ENCODE peak calls at places on chromosomes 7 and 10, in five cellular contexts. D, X, W, E and J are unnamed samples.

GRCh38 chr10:1240341-1240775 is 184.2 kb downstream of the WDR37 start:
- DNase-seq in X (no peak), E (no peak), D (no peak), W (no peak), J (no peak)

GRCh38 chr7:151431281-151431767 is 8.6 kb downstream of the CRYGN start:
- DNase-seq in W (no peak), E (no peak), D (no peak), X (no peak), J (no peak)

GRCh38 chr10:66642217-66642616 is 283.6 kb upstream of the LRRTM3 start:
- DNase-seq in W (no peak), E (no peak), X (no peak), D (no peak), J (no peak)

GRCh38 chr7:108347616-108348015 is 108.6 kb downstream of the NRCAM start:
- DNase-seq in E (peak), X (no peak), D (peak), W (no peak), J (no peak)

GRCh38 chr10:115093776-115094361 is 704 bp downstream of the ATRNL1 start:
- DNase-seq in W (no peak), X (peak), D (peak), E (no peak), J (no peak)

GRCh38 chr7:102883098-102883860 is 29.5 kb upstream of the LRRC17 start:
- DNase-seq in E (peak), X (no peak), D (no peak), W (no peak), J (no peak)

GRCh38 chr10:64115913-64116643 is 594.9 kb downstream of the REEP3 start:
- DNase-seq in X (peak), W (no peak), D (peak), E (peak), J (no peak)

GRCh38 chr7:105353752-105354328 is 34.9 kb downstream of the SRPK2 start:
- DNase-seq in W (peak), X (peak), E (peak), D (no peak), J (no peak)

GRCh38 chr7:31687024-31687423 is at the start of gene PPP1R17:
- DNase-seq in E (no peak), X (peak), D (no peak), W (no peak), J (no peak)

GRCh38 chr7:39560398-39560797 is 5.8 kb upstream of the YAE1 start:
- DNase-seq in W (no peak), X (no peak), E (no peak), D (no peak), J (no peak)

GRCh38 chr7:136692221-136692620 is 176.2 kb upstream of the CHRM2 start:
- DNase-seq in W (no peak), E (no peak), D (no peak), X (no peak), J (no peak)

GRCh38 chr7:21939136-21939857 is 6.4 kb downstream of the CDCA7L start:
- DNase-seq in X (no peak), E (no peak), W (no peak), D (no peak), J (no peak)

GRCh38 chr7:79820387-79820786 is 314.2 kb upstream of the GNAI1 start:
- DNase-seq in D (no peak), W (no peak), E (no peak), X (peak), J (no peak)

GRCh38 chr7:91239171-91239604 is 25.0 kb upstream of the FZD1 start:
- DNase-seq in X (no peak), E (peak), D (no peak), W (no peak), J (no peak)

GRCh38 chr7:105990726-105991465 is 27.8 kb downstream of the CDHR3 start:
- DNase-seq in X (peak), D (no peak), W (no peak), E (no peak), J (no peak)

GRCh38 chr7:68678196-68678595 is 920.1 kb upstream of the AUTS2 start:
- DNase-seq in E (no peak), W (no peak), D (no peak), X (no peak), J (no peak)

GRCh38 chr10:16653223-16653622 is 131.5 kb upstream of the C1QL3 start:
- DNase-seq in E (no peak), D (no peak), W (no peak), X (no peak), J (no peak)

GRCh38 chr7:76008156-76008687 is 13.8 kb upstream of the TMEM120A start:
- DNase-seq in X (no peak), D (no peak), E (no peak), W (no peak), J (no peak)

GRCh38 chr10:126080879-126081331 is 184.5 kb downstream of the FANK1 start:
- DNase-seq in W (no peak), D (no peak), X (no peak), E (no peak), J (no peak)

GRCh38 chr10:49768329-49768728 is 6.2 kb upstream of the OGDHL start:
- DNase-seq in W (no peak), D (no peak), X (no peak), E (no peak), J (no peak)

GRCh38 chr10:80154978-80155695 is 22.6 kb downstream of the PLAC9 start:
- DNase-seq in W (peak), D (no peak), E (no peak), X (no peak), J (no peak)

GRCh38 chr10:14507156-14507555 is 176.4 kb upstream of the FRMD4A start:
- DNase-seq in D (no peak), W (no peak), X (no peak), E (no peak), J (no peak)

GRCh38 chr7:91843831-91844230 is 36.7 kb downstream of the MTERF1 start:
- DNase-seq in D (no peak), X (no peak), E (no peak), W (no peak), J (no peak)

GRCh38 chr7:69617364-69617763 is 19.1 kb downstream of the AUTS2 start:
- DNase-seq in D (no peak), X (no peak), W (no peak), E (no peak), J (no peak)

GRCh38 chr7:47796347-47796746 is 151.9 kb downstream of the PKD1L1 start:
- DNase-seq in D (no peak), E (no peak), W (no peak), X (no peak), J (no peak)

GRCh38 chr7:130831817-130832481 is 97.9 kb upstream of the KLF14 start:
- DNase-seq in W (no peak), X (no peak), D (peak), E (peak), J (no peak)

GRCh38 chr10:24908793-24909423 is 43.5 kb downstream of the PRTFDC1 start:
- DNase-seq in W (no peak), X (no peak), E (peak), D (peak), J (no peak)

GRCh38 chr7:69526570-69526969 is 71.7 kb upstream of the AUTS2 start:
- DNase-seq in X (no peak), E (no peak), W (no peak), D (no peak), J (no peak)

GRCh38 chr10:63264852-63265617 is 131.9 kb downstream of the NRBF2 start:
- DNase-seq in E (peak), D (peak), W (no peak), X (peak), J (no peak)

GRCh38 chr10:61998937-61999336 is 97.4 kb downstream of the ARID5B start:
- DNase-seq in X (no peak), D (no peak), E (no peak), W (no peak), J (no peak)

GRCh38 chr7:106514887-106515286 is 146.1 kb downstream of the CCDC71L start:
- DNase-seq in X (no peak), D (no peak), E (no peak), W (no peak), J (no peak)

GRCh38 chr10:103921750-103922195 is 3.8 kb upstream of the STN1 start:
- DNase-seq in D (peak), X (peak), W (peak), E (no peak), J (no peak)

GRCh38 chr7:80319461-80319860 is 184.8 kb downstream of the GNAI1 start:
- DNase-seq in X (no peak), E (no peak), D (no peak), W (no peak), J (no peak)

GRCh38 chr10:4883079-4883739 is 57.2 kb downstream of the AKR1E2 start:
- DNase-seq in W (no peak), D (peak), X (peak), E (no peak), J (no peak)

GRCh38 chr10:101563007-101563406 is 25.1 kb downstream of the POLL start:
- DNase-seq in E (no peak), W (no peak), X (peak), D (no peak), J (no peak)

GRCh38 chr10:88833722-88834121 is 17.9 kb downstream of the ANKRD22 start:
- DNase-seq in E (peak), W (no peak), X (no peak), D (no peak), J (no peak)

GRCh38 chr10:88833156-88833555 is 18.5 kb downstream of the ANKRD22 start:
- DNase-seq in E (no peak), W (no peak), D (no peak), X (no peak), J (no peak)

GRCh38 chr10:88835910-88836221 is 15.8 kb downstream of the ANKRD22 start:
- DNase-seq in D (no peak), W (no peak), E (no peak), X (no peak), J (no peak)

GRCh38 chr10:88832376-88832775 is 19.3 kb downstream of the ANKRD22 start:
- DNase-seq in W (no peak), X (no peak), E (no peak), D (no peak), J (no peak)

GRCh38 chr10:88835095-88835909 is 16.3 kb downstream of the ANKRD22 start:
- DNase-seq in X (peak), E (peak), W (peak), D (peak), J (no peak)
- TF ChIP-seq POLR2A in X (no peak), E (no peak), W (no peak), D (no peak), J (no peak)

DNA sequence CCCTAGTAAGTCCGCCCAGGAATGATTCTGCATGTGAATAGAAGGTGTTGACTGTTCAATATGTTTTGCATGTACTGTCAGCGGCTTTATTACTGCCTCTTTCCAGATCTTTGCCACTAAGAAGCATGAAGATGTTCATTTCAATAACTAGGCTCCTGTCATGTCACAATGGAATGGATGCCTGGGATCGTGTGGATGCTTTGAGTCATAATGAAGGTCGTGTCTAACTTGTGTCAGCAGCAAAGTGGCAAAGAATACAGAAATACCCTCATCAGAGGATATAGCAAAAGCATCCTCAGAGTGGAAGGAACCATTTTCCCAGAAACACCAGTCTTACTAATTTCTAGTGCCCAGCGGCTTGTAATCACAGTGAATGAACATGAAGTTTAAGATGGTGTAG is 62.6 kb upstream of the SEM1 start:
- DNase-seq in W (no peak), E (no peak), X (no peak), D (no peak), J (no peak)
- H3K4me3 ChIP-seq in W (no peak), E (no peak), X (no peak), D (no peak), J (no peak)

GRCh38 chr10:119208553-119208940 is 1.2 kb downstream of the GRK5 start:
- DNase-seq in D (no peak), W (no peak), X (no peak), E (no peak), J (no peak)

GRCh38 chr10:119205926-119206602 is 1.3 kb upstream of the GRK5 start:
- DNase-seq in W (peak), X (peak), E (peak), D (peak), J (no peak)

GRCh38 chr10:119207713-119208552 is 562 bp downstream of the GRK5 start:
- DNase-seq in D (peak), X (peak), E (peak), W (peak), J (peak)

GRCh38 chr10:119207367-119207668 is at the start of gene GRK5:
- DNase-seq in X (peak), W (peak), D (peak), E (peak), J (peak)

DNA sequence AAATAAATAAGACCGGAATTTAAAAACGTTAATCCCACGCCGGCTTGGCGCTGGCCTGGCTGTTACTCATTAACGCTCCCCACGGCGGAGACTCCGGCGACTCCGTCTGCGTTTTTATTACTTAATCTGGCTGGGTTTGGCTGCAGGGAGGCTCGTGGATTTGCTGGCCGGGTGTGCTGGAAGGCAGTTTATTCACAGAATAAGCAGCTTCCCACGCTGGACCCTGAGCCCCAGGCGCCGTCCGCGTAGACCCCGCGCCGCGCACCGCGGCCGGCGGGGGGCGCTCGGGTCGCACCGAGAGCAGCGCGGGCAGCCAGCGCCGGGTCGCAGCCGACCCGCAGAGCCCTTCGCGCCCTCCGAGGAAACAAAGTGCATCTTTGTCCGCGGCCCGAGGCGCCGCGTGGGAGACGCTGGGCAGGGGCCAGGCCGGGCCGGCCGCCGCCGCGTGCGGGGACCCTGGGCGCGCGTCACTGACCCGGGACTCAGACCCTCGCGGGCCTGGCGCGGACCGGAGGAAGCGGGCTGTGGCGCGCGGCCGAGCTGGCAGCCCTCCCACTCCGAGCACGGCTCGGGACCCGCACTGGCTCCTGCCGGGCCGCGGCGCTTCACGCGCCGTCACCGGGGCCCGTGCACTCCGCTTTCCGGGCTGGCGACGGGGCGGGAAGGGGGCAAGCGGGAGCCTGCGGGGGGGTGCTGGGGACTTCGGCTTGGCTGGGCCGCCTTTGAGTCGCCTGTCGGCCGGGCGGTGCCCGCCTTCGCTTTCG is 586 bp upstream of the GRK5 start:
- DNase-seq in D (peak), E (peak), W (peak), X (peak), J (peak)
- TF ChIP-seq POLR2A in D (peak), E (no peak), W (no peak), X (no peak), J (no peak)

DNA sequence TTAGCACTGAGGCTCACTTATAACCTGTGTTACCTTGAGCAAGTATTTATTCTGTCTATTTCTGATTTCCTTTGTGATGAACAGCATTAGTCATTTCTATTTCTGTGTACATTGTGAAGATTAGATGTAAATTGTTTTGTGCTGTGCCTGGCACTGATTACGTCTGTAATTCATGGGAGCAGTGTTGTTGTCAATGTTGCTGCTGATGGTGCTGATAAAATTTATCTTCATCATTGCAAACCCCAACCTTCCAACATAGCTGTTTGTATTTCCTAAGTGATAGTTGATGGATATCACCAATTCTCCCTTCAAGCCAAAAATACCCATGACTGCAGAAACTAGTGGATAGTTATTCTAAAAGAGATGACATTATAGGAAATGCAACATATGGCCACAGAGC is 400.5 kb upstream of the GRM3 start:
- DNase-seq in D (no peak), E (no peak), W (no peak), X (no peak), J (no peak)
- H3K4me3 ChIP-seq in D (no peak), E (no peak), W (no peak), X (no peak), J (no peak)

DNA sequence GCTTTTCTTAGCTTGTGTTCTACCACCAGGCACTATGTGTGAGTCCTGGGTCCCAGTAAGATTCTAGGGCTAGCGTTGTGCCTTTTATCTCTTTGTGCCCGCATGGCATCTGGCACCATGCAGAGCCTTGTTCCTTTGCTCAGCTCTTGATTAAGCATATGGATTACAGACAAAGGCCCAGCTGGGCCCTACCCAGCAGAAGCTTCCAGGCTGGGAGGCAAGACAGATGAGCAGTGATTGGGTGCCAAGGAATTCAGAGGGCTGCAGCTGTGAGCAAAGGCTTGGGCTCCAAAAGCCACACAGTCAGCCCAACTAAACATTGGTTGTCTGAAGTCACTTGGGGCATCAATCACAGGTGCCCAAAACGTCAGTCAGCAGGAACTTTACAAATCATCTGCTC is 2.0 kb downstream of the ACSM6 start:
- DNase-seq in D (no peak), X (no peak), E (no peak), W (no peak), J (no peak)
- TF ChIP-seq POLR2A in D (no peak), X (no peak), E (no peak), W (no peak), J (no peak)

DNA sequence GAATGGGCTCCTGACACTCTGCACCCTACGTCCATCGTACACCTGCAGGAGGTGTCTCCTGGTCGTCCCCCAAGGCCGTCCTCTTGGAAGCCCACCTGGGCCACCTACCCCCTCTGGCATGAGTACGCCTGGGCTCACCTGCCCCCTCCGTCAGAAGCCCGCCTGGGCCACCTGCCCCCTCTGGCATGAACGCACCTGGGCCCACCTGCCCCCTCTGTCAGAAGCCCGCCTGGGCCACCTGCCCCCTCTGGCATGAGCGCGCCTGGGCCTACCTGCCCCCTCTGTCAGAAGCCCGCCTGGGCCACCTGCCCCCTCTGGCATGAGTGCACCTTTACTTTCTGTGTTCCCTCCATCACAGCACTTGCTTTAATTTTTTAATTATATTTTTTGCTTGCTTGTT is 401.2 kb downstream of the PTPRN2 start:
- DNase-seq in E (no peak), W (no peak), D (no peak), X (no peak), J (no peak)
- H3K4me3 ChIP-seq in E (no peak), W (no peak), D (no peak), X (no peak), J (no peak)

GRCh38 chr10:133109736-133110532 is 22.2 kb downstream of the ADGRA1 start:
- DNase-seq in D (peak), X (no peak), W (peak), E (no peak), J (no peak)
- TF ChIP-seq POLR2A in D (no peak), X (no peak), W (no peak), E (no peak), J (no peak)